ENCODE peak calls at places on chromosomes 12 and 14, in five cellular contexts. One of them, this sample, is unnamed.

GRCh38 chr12:71476513-71476912 is 36.9 kb downstream of the LGR5 start:
- DNase-seq in HCT116: no peak
- DNase-seq in K562: no peak
- DNase-seq in GM12878: no peak
- DNase-seq in HepG2: no peak
- DNase-seq in this sample: no peak

GRCh38 chr12:19978193-19978592 is 390.1 kb upstream of the PDE3A start:
- DNase-seq in HCT116: no peak
- DNase-seq in K562: no peak
- DNase-seq in GM12878: no peak
- DNase-seq in HepG2: no peak
- DNase-seq in this sample: no peak

GRCh38 chr14:65403231-65403630 is 9.3 kb upstream of the FUT8 start:
- DNase-seq in HCT116: no peak
- DNase-seq in K562: no peak
- DNase-seq in GM12878: no peak
- DNase-seq in HepG2: no peak
- DNase-seq in this sample: no peak

GRCh38 chr12:99170026-99170425 is 477.5 kb upstream of the GARIN6 start:
- DNase-seq in HCT116: no peak
- DNase-seq in K562: no peak
- DNase-seq in GM12878: no peak
- DNase-seq in HepG2: no peak
- DNase-seq in this sample: no peak

GRCh38 chr12:119624971-119625370 is 31.4 kb downstream of the TMEM233 start:
- DNase-seq in HCT116: no peak
- DNase-seq in K562: no peak
- DNase-seq in GM12878: no peak
- DNase-seq in HepG2: no peak
- DNase-seq in this sample: no peak

GRCh38 chr12:58465418-58465817 is 454.9 kb downstream of the LRIG3 start:
- DNase-seq in HCT116: no peak
- DNase-seq in K562: no peak
- DNase-seq in GM12878: no peak
- DNase-seq in HepG2: no peak
- DNase-seq in this sample: no peak

GRCh38 chr14:68734231-68734732 is 58.6 kb downstream of the ZFP36L1 start:
- DNase-seq in HCT116: no peak
- DNase-seq in K562: no peak
- DNase-seq in GM12878: peak
- DNase-seq in HepG2: no peak
- DNase-seq in this sample: no peak

GRCh38 chr12:68665016-68665569 is 21.7 kb upstream of the NUP107 start:
- DNase-seq in HCT116: no peak
- DNase-seq in K562: peak
- DNase-seq in GM12878: no peak
- DNase-seq in HepG2: no peak
- DNase-seq in this sample: no peak

GRCh38 chr14:20855652-20856291 is 35.4 kb upstream of the RNASE3 start:
- DNase-seq in HCT116: peak
- DNase-seq in K562: peak
- DNase-seq in GM12878: peak
- DNase-seq in HepG2: peak
- DNase-seq in this sample: peak

GRCh38 chr12:55467836-55468235 is 2.1 kb downstream of the OR6C70 start:
- DNase-seq in HCT116: no peak
- DNase-seq in K562: no peak
- DNase-seq in GM12878: no peak
- DNase-seq in HepG2: no peak
- DNase-seq in this sample: no peak

GRCh38 chr12:7145671-7146070 is 15.5 kb downstream of the CLSTN3 start:
- DNase-seq in HCT116: no peak
- DNase-seq in K562: no peak
- DNase-seq in GM12878: no peak
- DNase-seq in HepG2: no peak
- DNase-seq in this sample: no peak

GRCh38 chr14:35470775-35471174 is 63.2 kb upstream of the INSM2 start:
- DNase-seq in HCT116: no peak
- DNase-seq in K562: no peak
- DNase-seq in GM12878: no peak
- DNase-seq in HepG2: no peak
- DNase-seq in this sample: no peak

GRCh38 chr12:124347335-124347734 is 52.4 kb downstream of the RFLNA start:
- DNase-seq in HCT116: no peak
- DNase-seq in K562: no peak
- DNase-seq in GM12878: no peak
- DNase-seq in HepG2: no peak
- DNase-seq in this sample: no peak

GRCh38 chr12:118611295-118611694 is 234.9 kb downstream of the SUDS3 start:
- DNase-seq in HCT116: no peak
- DNase-seq in K562: no peak
- DNase-seq in GM12878: no peak
- DNase-seq in HepG2: no peak
- DNase-seq in this sample: no peak

GRCh38 chr12:132249747-132250478 is 79.5 kb downstream of the GALNT9 start:
- DNase-seq in HCT116: no peak
- DNase-seq in K562: no peak
- DNase-seq in GM12878: no peak
- DNase-seq in HepG2: no peak
- DNase-seq in this sample: no peak

GRCh38 chr14:99612737-99613330 is 8.8 kb upstream of the CCDC85C start:
- DNase-seq in HCT116: no peak
- DNase-seq in K562: no peak
- DNase-seq in GM12878: no peak
- DNase-seq in HepG2: no peak
- DNase-seq in this sample: no peak

GRCh38 chr12:132554857-132555630 is 55.3 kb downstream of the LRCOL1 start:
- DNase-seq in HCT116: no peak
- DNase-seq in K562: peak
- DNase-seq in GM12878: no peak
- DNase-seq in HepG2: peak
- DNase-seq in this sample: peak

GRCh38 chr12:105334568-105334967 is 4.1 kb downstream of the C12orf75 start:
- DNase-seq in HCT116: no peak
- DNase-seq in K562: no peak
- DNase-seq in GM12878: no peak
- DNase-seq in HepG2: no peak
- DNase-seq in this sample: no peak

GRCh38 chr14:75010472-75010871 is 7.8 kb downstream of the EIF2B2 start:
- DNase-seq in HCT116: no peak
- DNase-seq in K562: no peak
- DNase-seq in GM12878: no peak
- DNase-seq in HepG2: no peak
- DNase-seq in this sample: no peak

GRCh38 chr12:92464911-92465310 is 237.9 kb upstream of the PLEKHG7 start:
- DNase-seq in HCT116: no peak
- DNase-seq in K562: no peak
- DNase-seq in GM12878: no peak
- DNase-seq in HepG2: no peak
- DNase-seq in this sample: no peak

GRCh38 chr12:106498056-106498455 is 84.7 kb upstream of the RFX4 start:
- DNase-seq in HCT116: no peak
- DNase-seq in K562: no peak
- DNase-seq in GM12878: no peak
- DNase-seq in HepG2: no peak
- DNase-seq in this sample: no peak

GRCh38 chr12:45598761-45599160 is 130.7 kb upstream of the ARID2 start:
- DNase-seq in HCT116: no peak
- DNase-seq in K562: no peak
- DNase-seq in GM12878: no peak
- DNase-seq in HepG2: no peak
- DNase-seq in this sample: no peak

GRCh38 chr12:28032811-28033537 is 60.4 kb upstream of the PTHLH start:
- DNase-seq in HCT116: no peak
- DNase-seq in K562: no peak
- DNase-seq in GM12878: no peak
- DNase-seq in HepG2: no peak
- DNase-seq in this sample: no peak

GRCh38 chr14:34220921-34221320 is 241.1 kb downstream of the SPTSSA start:
- DNase-seq in HCT116: no peak
- DNase-seq in K562: no peak
- DNase-seq in GM12878: peak
- DNase-seq in HepG2: no peak
- DNase-seq in this sample: no peak

GRCh38 chr12:108620236-108620879 is 13.3 kb downstream of the SELPLG start:
- DNase-seq in HCT116: no peak
- DNase-seq in K562: no peak
- DNase-seq in GM12878: no peak
- DNase-seq in HepG2: peak
- DNase-seq in this sample: no peak

GRCh38 chr12:80187660-80188090 is 88.3 kb downstream of the OTOGL start:
- DNase-seq in HCT116: no peak
- DNase-seq in K562: no peak
- DNase-seq in GM12878: peak
- DNase-seq in HepG2: no peak
- DNase-seq in this sample: no peak

GRCh38 chr14:68899033-68899603 is 80.0 kb downstream of the ACTN1 start:
- DNase-seq in HCT116: no peak
- DNase-seq in K562: no peak
- DNase-seq in GM12878: no peak
- DNase-seq in HepG2: no peak
- DNase-seq in this sample: no peak

GRCh38 chr14:85575617-85575898 is 45.6 kb downstream of the FLRT2 start:
- DNase-seq in HCT116: no peak
- DNase-seq in K562: no peak
- DNase-seq in GM12878: no peak
- DNase-seq in HepG2: no peak
- DNase-seq in this sample: no peak

GRCh38 chr14:32536175-32536574 is 207.1 kb downstream of the AKAP6 start:
- DNase-seq in HCT116: no peak
- DNase-seq in K562: no peak
- DNase-seq in GM12878: no peak
- DNase-seq in HepG2: no peak
- DNase-seq in this sample: no peak

GRCh38 chr14:32534145-32534544 is 205.0 kb downstream of the AKAP6 start:
- DNase-seq in HCT116: no peak
- DNase-seq in K562: no peak
- DNase-seq in GM12878: no peak
- DNase-seq in HepG2: no peak
- DNase-seq in this sample: no peak

GRCh38 chr14:32530800-32531199 is 201.7 kb downstream of the AKAP6 start:
- DNase-seq in HCT116: no peak
- DNase-seq in K562: no peak
- DNase-seq in GM12878: no peak
- DNase-seq in HepG2: no peak
- DNase-seq in this sample: no peak

GRCh38 chr14:32537166-32537565 is 208.1 kb downstream of the AKAP6 start:
- DNase-seq in HCT116: no peak
- DNase-seq in K562: no peak
- DNase-seq in GM12878: no peak
- DNase-seq in HepG2: no peak
- DNase-seq in this sample: no peak

DNA sequence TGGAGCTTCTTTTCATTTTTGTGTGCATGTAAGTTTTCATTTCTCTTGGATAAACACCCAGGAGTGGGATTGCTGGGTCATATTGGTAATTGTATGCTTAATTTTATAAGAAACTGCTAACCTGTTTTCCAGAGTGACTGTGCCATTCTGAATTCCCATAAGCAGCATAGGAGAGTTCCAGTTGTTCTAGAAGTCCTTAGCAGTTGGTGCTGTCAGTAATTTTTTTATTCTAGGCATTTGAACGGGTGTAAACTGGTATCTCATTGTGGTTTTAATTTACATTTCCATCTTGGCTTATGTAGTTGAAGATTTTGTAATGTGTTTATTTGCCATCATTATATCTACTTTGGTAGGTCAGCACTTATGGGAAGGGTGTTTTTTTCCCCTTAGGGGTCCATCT is 202.8 kb downstream of the AKAP6 start:
- DNase-seq in HCT116: no peak
- DNase-seq in K562: no peak
- DNase-seq in GM12878: no peak
- DNase-seq in HepG2: no peak
- DNase-seq in this sample: no peak
- TF ChIP-seq ATF3 in HCT116: no peak
- TF ChIP-seq ATF3 in K562: no peak
- TF ChIP-seq ATF3 in GM12878: no peak
- TF ChIP-seq ATF3 in HepG2: no peak
- TF ChIP-seq ATF3 in this sample: no peak

GRCh38 chr12:101174576-101174975 is 35.5 kb downstream of the SLC5A8 start:
- DNase-seq in HCT116: no peak
- DNase-seq in K562: no peak
- DNase-seq in GM12878: no peak
- DNase-seq in HepG2: no peak
- DNase-seq in this sample: no peak
- H3K4me2 ChIP-seq in HCT116: no peak
- H3K4me2 ChIP-seq in K562: no peak
- H3K4me2 ChIP-seq in GM12878: no peak
- H3K4me2 ChIP-seq in HepG2: no peak
- H3K4me2 ChIP-seq in this sample: no peak

GRCh38 chr14:90839889-90840266 is 23.6 kb upstream of the TTC7B start:
- DNase-seq in HCT116: no peak
- DNase-seq in K562: no peak
- DNase-seq in GM12878: no peak
- DNase-seq in HepG2: no peak
- DNase-seq in this sample: no peak
- TF ChIP-seq ATF3 in HCT116: no peak
- TF ChIP-seq ATF3 in K562: no peak
- TF ChIP-seq ATF3 in GM12878: no peak
- TF ChIP-seq ATF3 in HepG2: no peak
- TF ChIP-seq ATF3 in this sample: no peak

GRCh38 chr12:26281320-26281719 is 85.9 kb downstream of the SSPN start:
- DNase-seq in HCT116: no peak
- DNase-seq in K562: no peak
- DNase-seq in GM12878: no peak
- DNase-seq in HepG2: no peak
- DNase-seq in this sample: no peak

GRCh38 chr12:26283617-26284016 is 88.2 kb downstream of the SSPN start:
- DNase-seq in HCT116: no peak
- DNase-seq in K562: no peak
- DNase-seq in GM12878: no peak
- DNase-seq in HepG2: no peak
- DNase-seq in this sample: no peak

GRCh38 chr12:26280869-26281268 is 85.5 kb downstream of the SSPN start:
- DNase-seq in HCT116: no peak
- DNase-seq in K562: no peak
- DNase-seq in GM12878: no peak
- DNase-seq in HepG2: no peak
- DNase-seq in this sample: no peak

GRCh38 chr12:26283046-26283445 is 87.7 kb downstream of the SSPN start:
- DNase-seq in HCT116: no peak
- DNase-seq in K562: no peak
- DNase-seq in GM12878: no peak
- DNase-seq in HepG2: no peak
- DNase-seq in this sample: no peak

DNA sequence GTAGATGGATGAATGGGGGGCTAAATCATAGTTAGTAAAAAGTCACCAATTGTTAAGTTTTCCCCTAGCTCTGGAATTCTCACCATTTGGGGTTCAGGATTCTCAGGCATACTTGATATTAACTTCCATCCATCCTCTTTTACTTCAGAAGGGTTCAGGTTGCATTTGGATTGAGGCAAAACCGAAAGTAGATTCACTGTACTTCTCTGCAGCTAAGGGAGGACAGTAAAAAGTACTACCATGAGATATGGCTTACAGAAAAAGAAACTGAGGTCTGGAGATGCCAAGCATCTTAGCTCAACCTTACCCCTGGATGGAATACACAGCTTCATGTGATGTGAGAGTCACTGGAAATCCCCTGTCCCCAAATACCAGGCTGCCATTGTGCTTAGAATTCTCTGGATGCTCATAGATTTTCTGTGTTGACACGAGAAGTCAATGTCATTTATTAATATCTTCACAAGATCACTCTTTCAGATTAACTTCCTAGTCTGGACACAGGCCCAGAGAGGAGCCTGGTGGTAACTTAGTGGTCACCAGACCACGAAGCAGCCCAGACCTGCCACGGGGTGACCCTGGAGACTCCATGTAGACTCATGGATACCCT is 87.1 kb downstream of the SSPN start:
- DNase-seq in HCT116: no peak
- DNase-seq in K562: no peak
- DNase-seq in GM12878: no peak
- DNase-seq in HepG2: no peak
- DNase-seq in this sample: no peak
- H3K4me2 ChIP-seq in HCT116: no peak
- H3K4me2 ChIP-seq in K562: no peak
- H3K4me2 ChIP-seq in GM12878: no peak
- H3K4me2 ChIP-seq in HepG2: peak
- H3K4me2 ChIP-seq in this sample: no peak